ENCODE peak calls at places on chromosomes 12 and 14, in ten cellular contexts. D is effector memory CD8-positive, alpha-beta T cell; L is skeletal muscle cell; F is stimulated activated CD4-positive, alpha-beta T cell treated with anti-CD3 and anti-CD28 coated beads, Interleukin-1b, Interleukin-23, amount 100 ng/mL, for 1 hour; C is RPMI8226; O is pancreas; Q is fibroblast of the aortic adventitia; M is D341Med; J is cortex of kidney; N is CD8-positive, alpha-beta T cell. I is an unnamed sample.

GRCh38 chr14:55316528-55316927 is 45.3 kb downstream of the FBXO34 start:
- DNase-seq in D (no peak), L (no peak), F (no peak), C (no peak), O (no peak), Q (no peak), M (no peak), J (no peak), N (no peak), I (no peak)

GRCh38 chr12:120100630-120101029 is 15.9 kb downstream of the RAB35 start:
- DNase-seq in D (no peak), L (no peak), F (no peak), C (no peak), O (peak), Q (peak), M (no peak), J (no peak), N (no peak), I (no peak)

GRCh38 chr12:15323530-15323929 is 1.2 kb downstream of the PTPRO start:
- DNase-seq in D (no peak), L (no peak), F (no peak), C (no peak), O (no peak), Q (no peak), M (no peak), J (no peak), N (no peak), I (no peak)

GRCh38 chr12:123442774-123443173 is 6.3 kb upstream of the RILPL2 start:
- DNase-seq in D (no peak), L (no peak), F (no peak), C (no peak), O (no peak), Q (no peak), M (no peak), J (no peak), N (no peak), I (no peak)

GRCh38 chr14:54781936-54782802 is 120.5 kb downstream of the GCH1 start:
- DNase-seq in D (no peak), L (no peak), F (no peak), C (no peak), O (no peak), Q (no peak), M (no peak), J (no peak), N (no peak), I (no peak)

GRCh38 chr14:95282354-95282985 is 37.2 kb downstream of the CLMN start:
- DNase-seq in D (no peak), L (no peak), F (no peak), C (no peak), O (no peak), Q (no peak), M (no peak), J (no peak), N (no peak), I (no peak)

GRCh38 chr12:92718483-92718985 is 15.7 kb downstream of the PLEKHG7 start:
- DNase-seq in D (no peak), L (no peak), F (no peak), C (no peak), O (no peak), Q (no peak), M (no peak), J (no peak), N (no peak), I (no peak)

GRCh38 chr14:67045440-67045839 is 143.8 kb upstream of the GARIN2 start:
- DNase-seq in D (no peak), L (no peak), F (no peak), C (no peak), O (no peak), Q (no peak), M (no peak), J (no peak), N (no peak), I (no peak)

GRCh38 chr12:93570552-93571359 is 1.7 kb upstream of the SOCS2 start:
- DNase-seq in D (peak), L (peak), F (peak), C (peak), O (peak), Q (peak), M (peak), J (peak), N (peak), I (peak)

GRCh38 chr12:84054811-84055210 is 857.8 kb downstream of the SLC6A15 start:
- DNase-seq in D (no peak), L (no peak), F (no peak), C (no peak), O (no peak), Q (no peak), M (no peak), J (no peak), N (no peak), I (no peak)

GRCh38 chr12:56932146-56932545 is 2.1 kb downstream of the SDR9C7 start:
- DNase-seq in D (no peak), L (no peak), F (no peak), C (no peak), O (no peak), Q (no peak), M (no peak), J (no peak), N (no peak), I (no peak)

GRCh38 chr12:77724367-77724957 is 106.2 kb upstream of the NAV3 start:
- DNase-seq in D (no peak), L (no peak), F (no peak), C (peak), O (no peak), Q (peak), M (peak), J (no peak), N (no peak), I (no peak)

GRCh38 chr12:67754933-67755697 is 106.6 kb downstream of the DYRK2 start:
- DNase-seq in D (no peak), L (no peak), F (no peak), C (no peak), O (peak), Q (no peak), M (no peak), J (no peak), N (no peak), I (no peak)

GRCh38 chr12:117002040-117002832 is 91.5 kb downstream of the FBXW8 start:
- DNase-seq in D (no peak), L (no peak), F (no peak), C (no peak), O (no peak), Q (peak), M (no peak), J (no peak), N (no peak), I (no peak)

GRCh38 chr12:124369055-124369900 is 74.4 kb downstream of the RFLNA start:
- DNase-seq in D (no peak), L (peak), F (no peak), C (no peak), O (peak), Q (peak), M (no peak), J (no peak), N (no peak), I (peak)

GRCh38 chr12:132478845-132479244 is 11.1 kb upstream of the FBRSL1 start:
- DNase-seq in D (no peak), L (no peak), F (no peak), C (no peak), O (no peak), Q (no peak), M (no peak), J (no peak), N (no peak), I (no peak)

GRCh38 chr14:88792572-88793258 is at the start of gene EML5:
- DNase-seq in D (peak), L (peak), F (peak), C (peak), O (peak), Q (peak), M (peak), J (no peak), N (peak), I (peak)

GRCh38 chr12:113105606-113106271 is 29.8 kb downstream of the RASAL1 start:
- DNase-seq in D (no peak), L (no peak), F (no peak), C (no peak), O (no peak), Q (no peak), M (no peak), J (no peak), N (no peak), I (no peak)

GRCh38 chr14:89330236-89331002 is 86.6 kb downstream of the FOXN3 start:
- DNase-seq in D (no peak), L (peak), F (no peak), C (no peak), O (no peak), Q (peak), M (no peak), J (no peak), N (no peak), I (no peak)

GRCh38 chr14:66088661-66089060 is 397.5 kb upstream of the CCDC196 start:
- DNase-seq in D (no peak), L (no peak), F (no peak), C (no peak), O (no peak), Q (peak), M (no peak), J (no peak), N (no peak), I (no peak)

GRCh38 chr14:50023671-50024490 is 92.5 kb downstream of the VCPKMT start:
- DNase-seq in D (no peak), L (no peak), F (no peak), C (no peak), O (no peak), Q (peak), M (no peak), J (no peak), N (no peak), I (no peak)

GRCh38 chr14:59189281-59189821 is 884 bp downstream of the DAAM1 start:
- DNase-seq in D (peak), L (no peak), F (peak), C (peak), O (peak), Q (peak), M (peak), J (no peak), N (no peak), I (no peak)

GRCh38 chr12:123571343-123571813 is 13.0 kb upstream of the TMED2 start:
- DNase-seq in D (no peak), L (peak), F (no peak), C (peak), O (no peak), Q (peak), M (peak), J (no peak), N (no peak), I (no peak)

GRCh38 chr14:55914771-55915170 is 203.4 kb upstream of the PELI2 start:
- DNase-seq in D (no peak), L (no peak), F (no peak), C (no peak), O (no peak), Q (no peak), M (no peak), J (no peak), N (no peak), I (no peak)

GRCh38 chr12:15651381-15651780 is 137.8 kb downstream of the EPS8 start:
- DNase-seq in D (no peak), L (no peak), F (no peak), C (no peak), O (no peak), Q (no peak), M (no peak), J (no peak), N (no peak), I (no peak)

GRCh38 chr14:95117937-95118726 is 39.2 kb downstream of the DICER1 start:
- DNase-seq in D (no peak), L (no peak), F (no peak), C (no peak), O (no peak), Q (no peak), M (no peak), J (no peak), N (no peak), I (no peak)

GRCh38 chr14:61103541-61104339 is 122.7 kb downstream of the SLC38A6 start:
- DNase-seq in D (no peak), L (peak), F (no peak), C (no peak), O (no peak), Q (peak), M (no peak), J (no peak), N (no peak), I (peak)

GRCh38 chr14:54348001-54348611 is 48.7 kb upstream of the CDKN3 start:
- DNase-seq in D (no peak), L (no peak), F (no peak), C (peak), O (no peak), Q (peak), M (peak), J (no peak), N (no peak), I (peak)

GRCh38 chr14:100605706-100606686 is 18.8 kb upstream of the BEGAIN start:
- DNase-seq in D (no peak), L (no peak), F (no peak), C (no peak), O (no peak), Q (no peak), M (no peak), J (no peak), N (no peak), I (no peak)

GRCh38 chr12:70639535-70639934 is 2.3 kb upstream of the PTPRB start:
- DNase-seq in D (no peak), L (no peak), F (no peak), C (no peak), O (no peak), Q (no peak), M (no peak), J (no peak), N (no peak), I (no peak)

GRCh38 chr14:76951149-76951548 is 77.4 kb downstream of the IRF2BPL start:
- DNase-seq in D (no peak), L (no peak), F (no peak), C (no peak), O (no peak), Q (peak), M (no peak), J (no peak), N (no peak), I (no peak)

GRCh38 chr12:131499160-131499863 is 211.6 kb upstream of the SFSWAP start:
- DNase-seq in D (no peak), L (no peak), F (no peak), C (no peak), O (no peak), Q (no peak), M (no peak), J (no peak), N (no peak), I (no peak)

GRCh38 chr12:92784795-92785562 is 82.2 kb downstream of the PLEKHG7 start:
- DNase-seq in D (peak), L (peak), F (no peak), C (peak), O (peak), Q (peak), M (peak), J (no peak), N (no peak), I (no peak)

GRCh38 chr14:21846227-21846885 is 172.7 kb upstream of the OR4E1 start:
- DNase-seq in D (peak), L (no peak), F (peak), C (peak), O (no peak), Q (no peak), M (no peak), J (no peak), N (peak), I (no peak)

GRCh38 chr12:93638954-93639353 is 38.2 kb upstream of the CRADD start:
- DNase-seq in D (no peak), L (no peak), F (no peak), C (no peak), O (no peak), Q (no peak), M (no peak), J (no peak), N (no peak), I (peak)

GRCh38 chr12:116138380-116138779 is 139.1 kb downstream of the MED13L start:
- DNase-seq in D (no peak), L (peak), F (no peak), C (no peak), O (no peak), Q (no peak), M (no peak), J (no peak), N (no peak), I (no peak)

GRCh38 chr14:49428076-49428475 is 158.1 kb downstream of the RPS29 start:
- DNase-seq in D (no peak), L (no peak), F (no peak), C (no peak), O (no peak), Q (no peak), M (no peak), J (no peak), N (no peak), I (no peak)